ENCODE peak calls at places on chromosomes 3 and 15, in five cellular contexts. C is epithelial cell of esophagus, B is HFF-Myc, I is progenitor cell of endocrine pancreas, F is glutamatergic neuron. S is an unnamed sample.

GRCh38 chr3:169243122-169243521 is 420.4 kb downstream of the MECOM start:
- DNase-seq in C (no peak), B (no peak), I (no peak), F (no peak), S (no peak)

GRCh38 chr3:3699816-3700633 is 99.2 kb upstream of the LRRN1 start:
- DNase-seq in C (peak; percentile 19), B (no peak), I (no peak), F (no peak), S (no peak)

GRCh38 chr3:142445816-142446254 is 2.0 kb downstream of the XRN1 start:
- DNase-seq in C (peak; percentile 20), B (no peak), I (no peak), F (no peak), S (peak; percentile 32)

GRCh38 chr3:196111939-196112386 is 30.1 kb upstream of the TFRC start:
- DNase-seq in C (no peak), B (no peak), I (no peak), F (no peak), S (peak; percentile 3)

GRCh38 chr3:24355806-24356205 is 138.8 kb downstream of the THRB start:
- DNase-seq in C (peak; percentile 23), B (no peak), I (no peak), F (no peak), S (no peak)

GRCh38 chr3:17874630-17875029 is 132.2 kb upstream of the TBC1D5 start:
- DNase-seq in C (peak; percentile 42), B (no peak), I (no peak), F (no peak), S (peak; percentile 9)

GRCh38 chr3:50639055-50639494 is 22.1 kb downstream of the MAPKAPK3 start:
- DNase-seq in C (peak; percentile 35), B (no peak), I (no peak), F (no peak), S (no peak)

GRCh38 chr3:183370391-183370790 is 58.0 kb downstream of the MCF2L2 start:
- DNase-seq in C (peak; percentile 42), B (no peak), I (no peak), F (no peak), S (peak; percentile 66)

GRCh38 chr3:193680220-193680619 is 87.2 kb downstream of the OPA1 start:
- DNase-seq in C (no peak), B (no peak), I (no peak), F (no peak), S (no peak)

GRCh38 chr3:81395739-81396138 is 365.7 kb downstream of the GBE1 start:
- DNase-seq in C (no peak), B (no peak), I (no peak), F (peak; percentile 77), S (no peak)

GRCh38 chr3:42747581-42747980 is 25.5 kb downstream of the CCDC13 start:
- DNase-seq in C (peak; percentile 58), B (no peak), I (no peak), F (no peak), S (no peak)

DNA sequence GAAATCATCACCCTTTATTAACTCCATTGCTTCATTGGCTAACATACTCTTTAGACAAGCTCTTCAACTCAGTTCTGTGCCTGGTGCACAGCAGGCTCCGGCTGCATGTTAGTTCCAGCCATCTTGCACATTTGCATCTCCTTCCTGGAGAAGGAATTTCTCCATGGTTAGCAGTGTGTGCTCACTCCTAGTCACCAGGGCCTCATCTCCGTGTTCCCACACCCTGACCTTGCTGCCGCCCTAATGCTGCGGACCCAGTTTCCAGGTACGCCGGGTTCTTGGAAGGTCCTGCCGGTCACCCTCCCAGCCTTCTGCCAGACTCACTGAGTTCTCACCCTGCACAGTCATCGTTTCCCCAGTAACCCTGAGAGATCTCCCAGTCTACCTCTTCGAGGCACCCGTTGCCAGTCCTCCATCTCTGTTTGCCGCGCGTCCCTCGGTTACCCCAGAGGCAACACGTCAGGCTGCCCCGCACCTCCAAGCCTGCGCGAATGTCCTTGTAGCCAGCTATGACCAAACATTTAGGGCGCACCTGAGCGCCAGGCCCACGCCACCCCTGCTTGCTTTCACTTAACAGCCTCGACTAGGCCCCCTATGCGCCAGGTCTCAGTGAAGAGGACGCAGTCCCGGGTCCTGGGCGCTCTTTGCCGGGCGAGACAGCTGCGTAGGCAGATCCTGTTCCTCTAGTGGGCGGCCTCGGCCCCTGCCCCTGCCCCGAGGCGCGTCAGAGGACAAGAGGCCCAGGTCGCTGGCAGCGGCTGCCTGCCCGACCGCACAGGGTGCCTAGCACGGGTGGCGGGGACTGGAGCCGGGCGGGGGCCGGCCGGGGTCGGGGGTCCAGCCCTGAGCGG is 744 bp upstream of the ZNF592 start:
- DNase-seq in C (peak; percentile 73), B (no peak), I (peak; percentile 64), F (peak; percentile 79), S (peak; percentile 60)
- TF ChIP-seq CTCF in C (no peak), B (no peak), I (peak; percentile 26), F (no peak), S (no peak)

GRCh38 chr3:127754411-127755304 is 67.7 kb downstream of the MGLL start:
- DNase-seq in C (no peak), B (no peak), I (no peak), F (no peak), S (no peak)

GRCh38 chr3:127751782-127752181 is 70.5 kb downstream of the MGLL start:
- DNase-seq in C (no peak), B (no peak), I (no peak), F (no peak), S (no peak)

GRCh38 chr3:127755305-127755681 is 67.0 kb downstream of the MGLL start:
- DNase-seq in C (no peak), B (no peak), I (no peak), F (no peak), S (no peak)

GRCh38 chr3:127753898-127754410 is 68.4 kb downstream of the MGLL start:
- DNase-seq in C (no peak), B (no peak), I (no peak), F (no peak), S (no peak)

GRCh38 chr3:127753338-127753737 is 69.0 kb downstream of the MGLL start:
- DNase-seq in C (no peak), B (no peak), I (no peak), F (no peak), S (no peak)
- TF ChIP-seq CTCF in C (no peak), B (no peak), I (no peak), F (no peak), S (no peak)

GRCh38 chr15:40355976-40356585 is 1.9 kb upstream of the DISP2 start:
- DNase-seq in C (no peak), B (no peak), I (no peak), F (no peak), S (no peak)

GRCh38 chr15:40353697-40354096 is 2.9 kb downstream of the PHGR1 start:
- DNase-seq in C (no peak), B (no peak), I (no peak), F (no peak), S (no peak)

GRCh38 chr15:40357246-40357645 is 773 bp upstream of the DISP2 start:
- DNase-seq in C (no peak), B (no peak), I (no peak), F (no peak), S (no peak)

GRCh38 chr15:40352221-40352901 is 1.5 kb downstream of the PHGR1 start:
- DNase-seq in C (no peak), B (no peak), I (no peak), F (no peak), S (no peak)

DNA sequence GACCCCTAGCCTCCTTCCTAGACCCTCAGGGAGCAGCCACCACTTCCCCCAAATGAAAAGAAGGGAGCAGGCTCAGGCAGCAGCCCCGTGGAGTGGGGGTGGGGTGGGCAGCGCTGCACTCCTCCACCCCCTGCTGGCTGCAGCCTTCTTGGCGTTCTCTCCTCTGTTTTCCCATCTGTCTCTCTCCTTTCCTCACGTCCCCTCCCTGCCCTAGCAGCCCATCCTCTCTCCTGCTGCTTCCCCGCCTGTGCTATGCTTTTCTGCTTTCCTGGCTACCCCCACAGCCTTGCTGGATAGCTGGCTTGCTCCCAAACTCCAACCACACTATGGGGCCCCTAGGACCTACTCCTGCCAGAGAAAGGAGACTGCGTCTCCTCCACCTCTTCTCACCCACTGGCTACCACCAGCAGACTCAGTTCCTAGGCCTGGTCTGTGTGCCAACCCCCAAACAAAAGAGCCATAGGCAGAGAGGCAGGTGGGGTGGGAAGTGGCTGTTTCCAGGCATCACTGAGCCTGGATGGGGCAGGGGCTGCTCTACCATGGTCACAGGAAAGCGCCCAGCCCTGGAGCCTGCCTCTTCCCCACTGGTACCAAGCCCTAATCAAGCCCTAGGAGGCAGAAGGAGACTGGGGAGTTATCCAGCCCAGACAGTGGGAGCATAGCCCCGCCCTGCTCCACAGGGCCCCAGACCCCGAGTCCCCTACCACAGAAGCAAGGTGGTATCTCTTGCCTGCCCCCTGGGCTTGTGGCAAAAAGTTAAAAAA is 3.4 kb upstream of the DISP2 start:
- DNase-seq in C (no peak), B (no peak), I (no peak), F (peak; percentile 81), S (no peak)
- TF ChIP-seq CTCF in C (peak; percentile 44), B (peak; percentile 62), I (peak; percentile 39), F (peak; percentile 49), S (peak; percentile 26)

DNA sequence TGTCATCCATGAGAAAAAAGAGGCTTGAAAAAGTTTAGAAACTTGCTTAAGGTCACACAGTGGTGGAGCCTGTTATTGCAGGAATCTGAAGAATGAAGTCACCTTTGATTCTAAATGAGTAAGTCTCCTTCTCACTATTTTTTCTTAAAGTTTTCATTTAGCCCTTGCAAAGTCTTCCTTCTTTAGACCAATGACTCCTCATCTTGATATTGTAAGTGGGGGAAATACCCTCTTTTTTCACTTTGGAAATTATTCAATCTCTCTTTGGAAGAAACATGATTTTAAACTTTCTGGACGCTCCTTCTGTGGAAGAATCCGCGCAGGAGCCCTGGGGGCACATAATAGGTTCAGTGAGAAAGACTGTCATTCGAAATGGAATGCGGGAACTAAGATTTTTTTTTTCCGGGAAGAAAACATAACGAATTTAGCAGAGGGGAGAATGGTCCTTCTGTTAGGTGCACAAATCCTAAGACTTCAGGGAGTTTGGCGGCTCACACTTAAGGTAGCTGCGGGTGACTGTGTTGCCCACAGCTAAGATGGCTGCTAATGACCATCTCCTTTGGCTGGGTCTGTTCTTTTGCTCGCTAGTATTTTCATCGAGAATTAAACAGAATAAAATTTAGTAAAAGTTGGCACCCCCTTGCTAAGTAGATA is 614 bp upstream of the SLMAP start:
- DNase-seq in C (peak; percentile 83), B (no peak), I (peak; percentile 12), F (peak; percentile 23), S (peak; percentile 46)
- TF ChIP-seq CTCF in C (peak; percentile 38), B (no peak), I (peak; percentile 39), F (peak; percentile 10), S (peak; percentile 25)

GRCh38 chr15:29129221-29129620 is 140.4 kb downstream of the NSMCE3 start:
- DNase-seq in C (no peak), B (no peak), I (no peak), F (no peak), S (no peak)
- TF ChIP-seq CTCF in C (no peak), B (no peak), I (no peak), F (no peak), S (no peak)